ENCODE peak calls at places on chromosomes 1 and 21, in nine cellular contexts. B is stimulated activated CD4-positive, alpha-beta T cell treated with anti-CD3 and anti-CD28 coated beads, Interleukin-12 subunit alpha, Interleukin-12 subunit beta, amount 100 ng/mL, for 4 hours; T is upper lobe of left lung; D is cardiac septum; L is activated CD8-positive, alpha-beta T cell treated with anti-CD3 and anti-CD28 coated beads, Interleukin-2, amount 10 ng/mL, durations not matched to agents 7 days and 5 days; J is amygdala; A is activated gamma-delta T cell treated with anti-CD3 and anti-CD28 coated beads, Interleukin-2, amount 50 U/mL, for 16 hours; Y is stimulated activated naive CD4-positive, alpha-beta T cell; K is activated naive CD4-positive, alpha-beta T cell treated with Interleukin-2 at 50 U/mL for 16 hours. U is an unnamed sample.
A peak's percentile ranks its signal among the peaks of the same experiment; 100 is the strongest.

GRCh38 chr1:46284597-46285564 is 18.5 kb downstream of the LRRC41 start:
- DNase-seq in D (no peak), J (no peak), Y (no peak), K (no peak), A (no peak), L (no peak), T (no peak), B (no peak), U (no peak)

GRCh38 chr1:85884372-85885035 is 176.3 kb upstream of the ZNHIT6 start:
- DNase-seq in L (no peak), Y (no peak), D (no peak), T (no peak), B (no peak), K (no peak), J (no peak), A (no peak), U (no peak)

GRCh38 chr1:95953005-95953404 is 719.0 kb downstream of the RWDD3 start:
- DNase-seq in B (no peak), A (no peak), J (no peak), D (no peak), K (no peak), Y (no peak), T (no peak), L (no peak), U (peak; percentile 48)

GRCh38 chr1:69016468-69016867 is 519.6 kb upstream of the DEPDC1 start:
- DNase-seq in K (no peak), Y (no peak), A (no peak), J (no peak), D (no peak), T (no peak), B (no peak), L (no peak), U (no peak)

GRCh38 chr1:201904579-201904978 is 15.9 kb downstream of the SHISA4 start:
- DNase-seq in D (no peak), Y (no peak), K (no peak), B (no peak), A (no peak), L (no peak), T (no peak), J (no peak), U (no peak)

GRCh38 chr1:211507365-211507764 is 15.4 kb upstream of the RD3 start:
- DNase-seq in K (no peak), T (no peak), B (no peak), J (no peak), D (no peak), L (no peak), Y (no peak), A (no peak), U (no peak)

GRCh38 chr1:178146456-178146855 is 52.6 kb downstream of the RASAL2 start:
- DNase-seq in A (no peak), D (no peak), T (no peak), Y (no peak), L (no peak), B (no peak), K (no peak), J (no peak), U (no peak)

GRCh38 chr1:47995306-47996050 is 1.7 kb downstream of the TRABD2B start:
- DNase-seq in L (no peak), B (no peak), Y (no peak), T (no peak), D (no peak), K (no peak), J (no peak), A (no peak), U (peak; percentile 36)

GRCh38 chr1:10529096-10529495 is 54.3 kb downstream of the PEX14 start:
- DNase-seq in L (no peak), K (no peak), T (peak; percentile 37), Y (no peak), A (no peak), J (no peak), D (no peak), B (no peak), U (no peak)

GRCh38 chr1:193589597-193590040 is 403.2 kb upstream of the B3GALT2 start:
- DNase-seq in K (no peak), T (no peak), Y (no peak), D (no peak), L (no peak), A (no peak), J (no peak), B (no peak), U (no peak)

GRCh38 chr1:39707506-39707905 is 16.3 kb upstream of the HPCAL4 start:
- DNase-seq in J (no peak), L (no peak), D (no peak), T (no peak), K (no peak), Y (no peak), B (no peak), A (no peak), U (no peak)

GRCh38 chr1:231416896-231417295 is 5.2 kb downstream of the EGLN1 start:
- DNase-seq in T (no peak), K (no peak), Y (no peak), A (no peak), L (no peak), D (no peak), J (no peak), B (no peak), U (no peak)

GRCh38 chr21:44907225-44907965 is 13.3 kb downstream of the ITGB2 start:
- DNase-seq in Y (no peak), J (no peak), B (no peak), A (no peak), T (peak; percentile 49), K (no peak), D (no peak), L (no peak), U (no peak)

GRCh38 chr21:26082549-26082948 is 88.0 kb downstream of the APP start:
- DNase-seq in D (no peak), T (no peak), J (no peak), L (no peak), Y (no peak), A (no peak), K (no peak), B (no peak), U (no peak)

GRCh38 chr21:14530574-14530973 is 15.5 kb downstream of the SAMSN1 start:
- DNase-seq in L (no peak), T (no peak), B (no peak), A (no peak), K (no peak), D (no peak), J (no peak), Y (no peak), U (no peak)

GRCh38 chr1:39204441-39205081 is at the start of gene MACF1:
- DNase-seq in K (peak; percentile 42), L (peak; percentile 58), D (peak; percentile 90), Y (no peak), A (no peak), T (no peak), J (no peak), B (no peak), U (no peak)

GRCh38 chr1:45629035-45629434 is 5.2 kb upstream of the CCDC17 start:
- DNase-seq in Y (no peak), L (no peak), K (no peak), J (no peak), B (no peak), A (no peak), D (no peak), T (no peak), U (no peak)

U was measured in right lobe of liver.